ENCODE peak calls at places on chromosomes 16 and 17, in eight cellular contexts. One of them, this sample, is unnamed.

GRCh38 chr17:2055494-2056220 is 754 bp downstream of the HIC1 start:
- DNase-seq in suprapubic skin: no peak
- DNase-seq in transverse colon: peak; percentile 39
- DNase-seq in GM23338: no peak
- DNase-seq in breast epithelium: no peak
- DNase-seq in esophagus muscularis mucosa: no peak
- DNase-seq in GM12878: no peak
- DNase-seq in stomach: no peak
- DNase-seq in this sample: peak; percentile 68

GRCh38 chr16:83701494-83701893 is 106.3 kb upstream of the HSBP1 start:
- DNase-seq in suprapubic skin: peak; percentile 66
- DNase-seq in transverse colon: no peak
- DNase-seq in GM23338: peak; percentile 90
- DNase-seq in breast epithelium: no peak
- DNase-seq in esophagus muscularis mucosa: no peak
- DNase-seq in GM12878: no peak
- DNase-seq in stomach: no peak
- DNase-seq in this sample: no peak

GRCh38 chr17:63138713-63139112 is 172.7 kb downstream of the TANC2 start:
- DNase-seq in suprapubic skin: no peak
- DNase-seq in transverse colon: no peak
- DNase-seq in GM23338: no peak
- DNase-seq in breast epithelium: no peak
- DNase-seq in esophagus muscularis mucosa: no peak
- DNase-seq in GM12878: no peak
- DNase-seq in stomach: no peak
- DNase-seq in this sample: no peak

GRCh38 chr17:7476474-7476873 is 3.0 kb downstream of the ZBTB4 start:
- DNase-seq in suprapubic skin: no peak
- DNase-seq in transverse colon: no peak
- DNase-seq in GM23338: no peak
- DNase-seq in breast epithelium: no peak
- DNase-seq in esophagus muscularis mucosa: no peak
- DNase-seq in GM12878: no peak
- DNase-seq in stomach: no peak
- DNase-seq in this sample: no peak

GRCh38 chr17:70420876-70421445 is 251.6 kb downstream of the KCNJ2 start:
- DNase-seq in suprapubic skin: no peak
- DNase-seq in transverse colon: no peak
- DNase-seq in GM23338: no peak
- DNase-seq in breast epithelium: no peak
- DNase-seq in esophagus muscularis mucosa: no peak
- DNase-seq in GM12878: no peak
- DNase-seq in stomach: no peak
- DNase-seq in this sample: no peak

GRCh38 chr16:84546669-84547538 is 42.4 kb upstream of the MEAK7 start:
- DNase-seq in suprapubic skin: no peak
- DNase-seq in transverse colon: no peak
- DNase-seq in GM23338: no peak
- DNase-seq in breast epithelium: no peak
- DNase-seq in esophagus muscularis mucosa: no peak
- DNase-seq in GM12878: no peak
- DNase-seq in stomach: no peak
- DNase-seq in this sample: no peak

GRCh38 chr17:9195961-9196668 is 174.8 kb downstream of the NTN1 start:
- DNase-seq in suprapubic skin: no peak
- DNase-seq in transverse colon: peak; percentile 57
- DNase-seq in GM23338: peak; percentile 59
- DNase-seq in breast epithelium: peak; percentile 81
- DNase-seq in esophagus muscularis mucosa: no peak
- DNase-seq in GM12878: no peak
- DNase-seq in stomach: no peak
- DNase-seq in this sample: no peak

GRCh38 chr17:81837641-81838040 is 2.8 kb upstream of the PPP1R27 start:
- DNase-seq in suprapubic skin: no peak
- DNase-seq in transverse colon: no peak
- DNase-seq in GM23338: no peak
- DNase-seq in breast epithelium: no peak
- DNase-seq in esophagus muscularis mucosa: no peak
- DNase-seq in GM12878: no peak
- DNase-seq in stomach: no peak
- DNase-seq in this sample: no peak

GRCh38 chr17:75827291-75828050 is 16.7 kb downstream of the UNC13D start:
- DNase-seq in suprapubic skin: peak; percentile 89
- DNase-seq in transverse colon: peak; percentile 65
- DNase-seq in GM23338: peak; percentile 92
- DNase-seq in breast epithelium: no peak
- DNase-seq in esophagus muscularis mucosa: no peak
- DNase-seq in GM12878: no peak
- DNase-seq in stomach: peak; percentile 62
- DNase-seq in this sample: peak; percentile 91

GRCh38 chr17:29124135-29124930 is 55.9 kb downstream of the MYO18A start:
- DNase-seq in suprapubic skin: no peak
- DNase-seq in transverse colon: no peak
- DNase-seq in GM23338: peak; percentile 86
- DNase-seq in breast epithelium: no peak
- DNase-seq in esophagus muscularis mucosa: no peak
- DNase-seq in GM12878: no peak
- DNase-seq in stomach: peak; percentile 55
- DNase-seq in this sample: no peak

GRCh38 chr16:2244301-2244700 is 7.1 kb downstream of the ECI1 start:
- DNase-seq in suprapubic skin: no peak
- DNase-seq in transverse colon: no peak
- DNase-seq in GM23338: peak; percentile 64
- DNase-seq in breast epithelium: no peak
- DNase-seq in esophagus muscularis mucosa: no peak
- DNase-seq in GM12878: no peak
- DNase-seq in stomach: no peak
- DNase-seq in this sample: no peak

GRCh38 chr16:53414381-53414780 is 19.9 kb upstream of the RBL2 start:
- DNase-seq in suprapubic skin: no peak
- DNase-seq in transverse colon: no peak
- DNase-seq in GM23338: no peak
- DNase-seq in breast epithelium: no peak
- DNase-seq in esophagus muscularis mucosa: no peak
- DNase-seq in GM12878: no peak
- DNase-seq in stomach: no peak
- DNase-seq in this sample: no peak

GRCh38 chr17:68600881-68601564 is at the start of gene FAM20A:
- DNase-seq in suprapubic skin: peak; percentile 82
- DNase-seq in transverse colon: peak; percentile 13
- DNase-seq in GM23338: peak; percentile 53
- DNase-seq in breast epithelium: no peak
- DNase-seq in esophagus muscularis mucosa: peak; percentile 91
- DNase-seq in GM12878: no peak
- DNase-seq in stomach: peak; percentile 87
- DNase-seq in this sample: no peak

GRCh38 chr17:73348018-73348823 is 36.4 kb upstream of the CDC42EP4 start:
- DNase-seq in suprapubic skin: no peak
- DNase-seq in transverse colon: no peak
- DNase-seq in GM23338: peak; percentile 68
- DNase-seq in breast epithelium: no peak
- DNase-seq in esophagus muscularis mucosa: no peak
- DNase-seq in GM12878: no peak
- DNase-seq in stomach: no peak
- DNase-seq in this sample: no peak
- TF ChIP-seq POLR2AphosphoS5 in suprapubic skin: no peak
- TF ChIP-seq POLR2AphosphoS5 in transverse colon: no peak
- TF ChIP-seq POLR2AphosphoS5 in GM23338: no peak
- TF ChIP-seq POLR2AphosphoS5 in breast epithelium: no peak
- TF ChIP-seq POLR2AphosphoS5 in esophagus muscularis mucosa: no peak
- TF ChIP-seq POLR2AphosphoS5 in GM12878: no peak
- TF ChIP-seq POLR2AphosphoS5 in stomach: no peak
- TF ChIP-seq POLR2AphosphoS5 in this sample: no peak

GRCh38 chr17:39996162-39996561 is 15.6 kb downstream of the PSMD3 start:
- DNase-seq in suprapubic skin: no peak
- DNase-seq in transverse colon: no peak
- DNase-seq in GM23338: no peak
- DNase-seq in breast epithelium: no peak
- DNase-seq in esophagus muscularis mucosa: no peak
- DNase-seq in GM12878: no peak
- DNase-seq in stomach: no peak
- DNase-seq in this sample: no peak
- H3K36me3 ChIP-seq in suprapubic skin: peaks cover 73% of the 10 kb centered on the region
- H3K36me3 ChIP-seq in transverse colon: no peaks in the 10 kb centered on the region
- H3K36me3 ChIP-seq in GM23338: peaks cover 30% of the 10 kb centered on the region
- H3K36me3 ChIP-seq in breast epithelium: peaks cover 25% of the 10 kb centered on the region
- H3K36me3 ChIP-seq in esophagus muscularis mucosa: peaks cover 79% of the 10 kb centered on the region
- H3K36me3 ChIP-seq in GM12878: peaks cover 33% of the 10 kb centered on the region
- H3K36me3 ChIP-seq in stomach: peaks cover 77% of the 10 kb centered on the region
- H3K36me3 ChIP-seq in this sample: peaks cover 65% of the 10 kb centered on the region

DNA sequence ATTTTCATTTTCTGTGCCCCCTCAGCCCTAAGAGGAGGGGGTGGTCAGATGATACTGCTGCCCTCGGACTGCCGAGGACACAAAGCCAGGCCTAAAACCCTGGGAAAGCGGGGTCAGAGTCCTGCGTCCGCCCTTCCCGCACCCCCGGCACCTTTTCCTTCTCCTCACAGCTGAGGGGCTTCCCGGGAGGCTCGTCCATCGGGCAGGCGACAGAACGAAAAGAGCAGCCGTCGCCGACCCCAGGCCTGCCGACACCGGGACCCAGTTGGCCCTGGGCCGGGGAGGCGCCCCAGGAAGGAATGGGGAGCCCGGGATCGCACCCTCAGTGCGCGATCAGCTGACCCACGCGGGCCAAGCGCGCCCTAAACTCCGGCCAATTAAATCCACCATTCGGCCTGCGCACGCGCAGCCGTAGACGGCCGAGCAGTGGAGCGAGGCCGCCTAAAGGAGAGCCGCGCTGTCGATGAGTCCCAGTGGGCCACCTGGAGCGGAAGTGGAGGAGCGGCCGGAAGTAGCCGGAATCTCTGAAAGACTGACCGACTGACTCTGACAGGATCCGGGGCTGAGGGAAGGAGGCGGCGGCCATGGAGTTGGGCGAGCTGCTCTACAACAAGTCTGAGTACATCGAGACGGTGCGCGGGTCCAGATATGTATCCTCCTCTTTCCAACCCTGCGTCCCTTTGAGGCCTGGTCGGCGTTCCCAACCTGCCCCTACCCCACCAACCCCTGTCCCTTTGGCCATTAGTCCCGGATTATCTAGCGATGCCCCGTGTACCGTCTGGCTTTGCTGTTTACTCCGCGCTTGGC is at the start of the genes DCTN5 and PALB2:
- DNase-seq in suprapubic skin: peak; percentile 96
- DNase-seq in transverse colon: peak; percentile 94
- DNase-seq in GM23338: peak; percentile 98
- DNase-seq in breast epithelium: peak; percentile 88
- DNase-seq in esophagus muscularis mucosa: peak; percentile 95
- DNase-seq in GM12878: peak; percentile 83
- DNase-seq in stomach: peak; percentile 94
- DNase-seq in this sample: peak; percentile 96
- TF ChIP-seq POLR2AphosphoS5 in suprapubic skin: no peak
- TF ChIP-seq POLR2AphosphoS5 in transverse colon: peak; percentile 55
- TF ChIP-seq POLR2AphosphoS5 in GM23338: peak; percentile 84
- TF ChIP-seq POLR2AphosphoS5 in breast epithelium: peak; percentile 44
- TF ChIP-seq POLR2AphosphoS5 in esophagus muscularis mucosa: peak; percentile 93
- TF ChIP-seq POLR2AphosphoS5 in GM12878: peak; percentile 87
- TF ChIP-seq POLR2AphosphoS5 in stomach: peak; percentile 73
- TF ChIP-seq POLR2AphosphoS5 in this sample: peak; percentile 68

DNA sequence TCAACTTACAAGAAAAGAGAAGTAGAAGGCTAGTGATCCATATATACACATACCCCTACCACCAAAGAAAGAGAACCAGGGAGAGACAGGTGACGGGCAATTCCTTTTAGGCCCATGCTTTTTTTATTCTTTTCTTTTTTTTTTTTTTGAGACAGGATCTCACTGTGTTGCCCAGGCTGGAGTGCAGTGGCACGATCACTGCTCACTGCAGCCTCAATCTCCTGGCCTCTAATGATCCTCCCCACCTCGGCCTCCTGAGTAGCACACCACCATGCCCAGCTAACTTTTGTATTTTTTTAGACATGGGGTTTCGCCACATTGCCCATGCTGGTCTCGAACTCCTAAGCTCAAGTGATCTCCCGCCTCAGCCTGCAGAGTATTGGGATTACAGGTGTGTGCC is 4.8 kb downstream of the HSPB9 start:
- DNase-seq in suprapubic skin: no peak
- DNase-seq in transverse colon: no peak
- DNase-seq in GM23338: no peak
- DNase-seq in breast epithelium: no peak
- DNase-seq in esophagus muscularis mucosa: no peak
- DNase-seq in GM12878: no peak
- DNase-seq in stomach: no peak
- DNase-seq in this sample: no peak
- H3K36me3 ChIP-seq in suprapubic skin: peaks cover 60% of the 10 kb centered on the region
- H3K36me3 ChIP-seq in transverse colon: no peaks in the 10 kb centered on the region
- H3K36me3 ChIP-seq in GM23338: peaks cover 3% of the 10 kb centered on the region
- H3K36me3 ChIP-seq in breast epithelium: peaks cover 8% of the 10 kb centered on the region
- H3K36me3 ChIP-seq in esophagus muscularis mucosa: peaks cover 61% of the 10 kb centered on the region
- H3K36me3 ChIP-seq in GM12878: peaks cover 45% of the 10 kb centered on the region
- H3K36me3 ChIP-seq in stomach: peaks cover 59% of the 10 kb centered on the region
- H3K36me3 ChIP-seq in this sample: peaks cover 41% of the 10 kb centered on the region

GRCh38 chr16:15990902-15991301 is 41.5 kb downstream of the ABCC1 start:
- DNase-seq in suprapubic skin: no peak
- DNase-seq in transverse colon: no peak
- DNase-seq in GM23338: no peak
- DNase-seq in breast epithelium: no peak
- DNase-seq in esophagus muscularis mucosa: no peak
- DNase-seq in GM12878: no peak
- DNase-seq in stomach: no peak
- DNase-seq in this sample: no peak
- TF ChIP-seq POLR2AphosphoS5 in suprapubic skin: no peak
- TF ChIP-seq POLR2AphosphoS5 in transverse colon: no peak
- TF ChIP-seq POLR2AphosphoS5 in GM23338: no peak
- TF ChIP-seq POLR2AphosphoS5 in breast epithelium: no peak
- TF ChIP-seq POLR2AphosphoS5 in esophagus muscularis mucosa: no peak
- TF ChIP-seq POLR2AphosphoS5 in GM12878: no peak
- TF ChIP-seq POLR2AphosphoS5 in stomach: no peak
- TF ChIP-seq POLR2AphosphoS5 in this sample: no peak

This sample was measured in sigmoid colon.